ENCODE peak calls at places on chromosomes 4 and X, in nine cellular contexts. One of them, this sample, is unnamed.

GRCh38 chr4:98602270-98602669 is 56.1 kb downstream of the TSPAN5 start:
- DNase-seq in AG10803: no peak
- DNase-seq in AG20443: no peak
- DNase-seq in ovary: no peak
- DNase-seq in spleen: no peak
- DNase-seq in iris pigment epithelial cell: no peak
- DNase-seq in C1 segment of cervical spinal cord: no peak
- DNase-seq in ureter: no peak
- DNase-seq in hepatic stellate cell: no peak
- DNase-seq in this sample: no peak

GRCh38 chrX:149903889-149904748 is 23.1 kb downstream of the MAGEA8 start:
- DNase-seq in spleen: no peak
- DNase-seq in ureter: no peak
- DNase-seq in iris pigment epithelial cell: peak
- DNase-seq in ovary: no peak
- DNase-seq in C1 segment of cervical spinal cord: no peak
- DNase-seq in hepatic stellate cell: no peak
- DNase-seq in AG20443: no peak
- DNase-seq in AG10803: peak
- DNase-seq in this sample: no peak

GRCh38 chr4:185911556-185912064 is 99.6 kb upstream of the SORBS2 start:
- DNase-seq in AG20443: no peak
- DNase-seq in C1 segment of cervical spinal cord: no peak
- DNase-seq in hepatic stellate cell: no peak
- DNase-seq in spleen: no peak
- DNase-seq in iris pigment epithelial cell: peak
- DNase-seq in ureter: no peak
- DNase-seq in AG10803: no peak
- DNase-seq in ovary: no peak
- DNase-seq in this sample: no peak

GRCh38 chr4:108247511-108248088 is 78.9 kb upstream of the LEF1 start:
- DNase-seq in AG20443: no peak
- DNase-seq in hepatic stellate cell: no peak
- DNase-seq in ureter: no peak
- DNase-seq in AG10803: no peak
- DNase-seq in ovary: no peak
- DNase-seq in C1 segment of cervical spinal cord: no peak
- DNase-seq in iris pigment epithelial cell: no peak
- DNase-seq in spleen: no peak
- DNase-seq in this sample: no peak

GRCh38 chr4:23889814-23890269 is at the start of gene PPARGC1A:
- DNase-seq in spleen: no peak
- DNase-seq in AG10803: no peak
- DNase-seq in ovary: peak
- DNase-seq in C1 segment of cervical spinal cord: peak
- DNase-seq in AG20443: peak
- DNase-seq in hepatic stellate cell: no peak
- DNase-seq in ureter: peak
- DNase-seq in iris pigment epithelial cell: peak
- DNase-seq in this sample: no peak

GRCh38 chr4:82561745-82562552 is at the start of gene TMEM150C:
- DNase-seq in hepatic stellate cell: peak
- DNase-seq in AG10803: peak
- DNase-seq in ovary: peak
- DNase-seq in iris pigment epithelial cell: peak
- DNase-seq in AG20443: peak
- DNase-seq in C1 segment of cervical spinal cord: peak
- DNase-seq in ureter: no peak
- DNase-seq in spleen: no peak
- DNase-seq in this sample: peak

GRCh38 chrX:154730271-154730883 is 20.5 kb downstream of the GAB3 start:
- DNase-seq in spleen: no peak
- DNase-seq in ovary: no peak
- DNase-seq in AG20443: peak
- DNase-seq in ureter: peak
- DNase-seq in iris pigment epithelial cell: peak
- DNase-seq in C1 segment of cervical spinal cord: no peak
- DNase-seq in AG10803: peak
- DNase-seq in hepatic stellate cell: no peak
- DNase-seq in this sample: no peak

GRCh38 chrX:20038966-20039365 is 48.1 kb upstream of the BCLAF3 start:
- DNase-seq in ovary: no peak
- DNase-seq in hepatic stellate cell: no peak
- DNase-seq in AG10803: no peak
- DNase-seq in spleen: no peak
- DNase-seq in C1 segment of cervical spinal cord: no peak
- DNase-seq in AG20443: no peak
- DNase-seq in iris pigment epithelial cell: no peak
- DNase-seq in ureter: no peak
- DNase-seq in this sample: no peak

GRCh38 chr4:124933521-124933920 is 221.0 kb upstream of the ANKRD50 start:
- DNase-seq in hepatic stellate cell: no peak
- DNase-seq in ovary: no peak
- DNase-seq in AG10803: no peak
- DNase-seq in iris pigment epithelial cell: no peak
- DNase-seq in C1 segment of cervical spinal cord: no peak
- DNase-seq in ureter: no peak
- DNase-seq in AG20443: no peak
- DNase-seq in spleen: no peak
- DNase-seq in this sample: no peak

GRCh38 chr4:27176400-27176799 is 315.8 kb downstream of the STIM2 start:
- DNase-seq in iris pigment epithelial cell: peak
- DNase-seq in AG20443: peak
- DNase-seq in C1 segment of cervical spinal cord: no peak
- DNase-seq in ureter: no peak
- DNase-seq in spleen: no peak
- DNase-seq in AG10803: peak
- DNase-seq in ovary: no peak
- DNase-seq in hepatic stellate cell: no peak
- DNase-seq in this sample: no peak

GRCh38 chrX:49754238-49754857 is 58.6 kb upstream of the PAGE1 start:
- DNase-seq in C1 segment of cervical spinal cord: peak
- DNase-seq in hepatic stellate cell: peak
- DNase-seq in ovary: peak
- DNase-seq in spleen: no peak
- DNase-seq in iris pigment epithelial cell: peak
- DNase-seq in AG10803: peak
- DNase-seq in ureter: peak
- DNase-seq in AG20443: peak
- DNase-seq in this sample: peak

GRCh38 chr4:77454858-77455257 is 150.8 kb upstream of the CXCL13 start:
- DNase-seq in spleen: no peak
- DNase-seq in iris pigment epithelial cell: peak
- DNase-seq in hepatic stellate cell: no peak
- DNase-seq in ureter: no peak
- DNase-seq in ovary: no peak
- DNase-seq in AG10803: no peak
- DNase-seq in AG20443: no peak
- DNase-seq in C1 segment of cervical spinal cord: no peak
- DNase-seq in this sample: no peak

GRCh38 chr4:181008164-181008563 is 1235.0 kb upstream of the TENM3 start:
- DNase-seq in hepatic stellate cell: no peak
- DNase-seq in ureter: no peak
- DNase-seq in AG20443: no peak
- DNase-seq in AG10803: peak
- DNase-seq in C1 segment of cervical spinal cord: no peak
- DNase-seq in spleen: no peak
- DNase-seq in iris pigment epithelial cell: peak
- DNase-seq in ovary: no peak
- DNase-seq in this sample: no peak

GRCh38 chrX:145844886-145845285 is 27.3 kb downstream of the SLITRK2 start:
- DNase-seq in AG10803: no peak
- DNase-seq in iris pigment epithelial cell: no peak
- DNase-seq in AG20443: no peak
- DNase-seq in hepatic stellate cell: no peak
- DNase-seq in C1 segment of cervical spinal cord: peak
- DNase-seq in ovary: no peak
- DNase-seq in ureter: no peak
- DNase-seq in spleen: no peak
- DNase-seq in this sample: no peak

GRCh38 chr4:83115000-83115399 is 471 bp upstream of the PLAC8 start:
- DNase-seq in ovary: no peak
- DNase-seq in iris pigment epithelial cell: peak
- DNase-seq in C1 segment of cervical spinal cord: no peak
- DNase-seq in AG10803: peak
- DNase-seq in hepatic stellate cell: peak
- DNase-seq in spleen: no peak
- DNase-seq in AG20443: peak
- DNase-seq in ureter: no peak
- DNase-seq in this sample: no peak

GRCh38 chr4:119212964-119213606 is 572 bp downstream of the USP53 start:
- DNase-seq in AG10803: peak
- DNase-seq in ureter: peak
- DNase-seq in ovary: peak
- DNase-seq in spleen: peak
- DNase-seq in AG20443: peak
- DNase-seq in hepatic stellate cell: peak
- DNase-seq in C1 segment of cervical spinal cord: peak
- DNase-seq in iris pigment epithelial cell: peak
- DNase-seq in this sample: peak

GRCh38 chr4:1218892-1219552 is 29.9 kb downstream of the CTBP1 start:
- DNase-seq in ovary: no peak
- DNase-seq in AG20443: no peak
- DNase-seq in spleen: no peak
- DNase-seq in hepatic stellate cell: no peak
- DNase-seq in ureter: no peak
- DNase-seq in iris pigment epithelial cell: no peak
- DNase-seq in AG10803: no peak
- DNase-seq in C1 segment of cervical spinal cord: no peak
- DNase-seq in this sample: peak

GRCh38 chr4:27048350-27049100 is 187.9 kb downstream of the STIM2 start:
- DNase-seq in hepatic stellate cell: peak
- DNase-seq in iris pigment epithelial cell: peak
- DNase-seq in ovary: no peak
- DNase-seq in spleen: no peak
- DNase-seq in AG10803: peak
- DNase-seq in ureter: peak
- DNase-seq in AG20443: peak
- DNase-seq in C1 segment of cervical spinal cord: no peak
- DNase-seq in this sample: peak

GRCh38 chrX:152070186-152070585 is 68.2 kb downstream of the MAGEA10 start:
- DNase-seq in AG10803: no peak
- DNase-seq in ovary: no peak
- DNase-seq in hepatic stellate cell: no peak
- DNase-seq in spleen: no peak
- DNase-seq in AG20443: no peak
- DNase-seq in C1 segment of cervical spinal cord: no peak
- DNase-seq in ureter: no peak
- DNase-seq in iris pigment epithelial cell: no peak
- DNase-seq in this sample: no peak

GRCh38 chrX:18981124-18981807 is 2.6 kb downstream of the PHKA2 start:
- DNase-seq in C1 segment of cervical spinal cord: no peak
- DNase-seq in iris pigment epithelial cell: no peak
- DNase-seq in hepatic stellate cell: no peak
- DNase-seq in spleen: no peak
- DNase-seq in AG10803: no peak
- DNase-seq in ureter: no peak
- DNase-seq in AG20443: no peak
- DNase-seq in ovary: no peak
- DNase-seq in this sample: no peak

GRCh38 chrX:100413231-100413630 is 3.2 kb upstream of the PCDH19 start:
- DNase-seq in AG20443: peak
- DNase-seq in AG10803: peak
- DNase-seq in hepatic stellate cell: peak
- DNase-seq in ovary: peak
- DNase-seq in spleen: no peak
- DNase-seq in ureter: no peak
- DNase-seq in iris pigment epithelial cell: peak
- DNase-seq in C1 segment of cervical spinal cord: no peak
- DNase-seq in this sample: peak

GRCh38 chr4:86730310-86730709 is 118.9 kb downstream of the SLC10A6 start:
- DNase-seq in ovary: no peak
- DNase-seq in spleen: no peak
- DNase-seq in iris pigment epithelial cell: peak
- DNase-seq in ureter: peak
- DNase-seq in AG20443: no peak
- DNase-seq in hepatic stellate cell: no peak
- DNase-seq in AG10803: no peak
- DNase-seq in C1 segment of cervical spinal cord: no peak
- DNase-seq in this sample: no peak

GRCh38 chr4:8728536-8729407 is 136.2 kb downstream of the CPZ start:
- DNase-seq in iris pigment epithelial cell: no peak
- DNase-seq in AG10803: no peak
- DNase-seq in AG20443: no peak
- DNase-seq in hepatic stellate cell: no peak
- DNase-seq in ovary: no peak
- DNase-seq in spleen: peak
- DNase-seq in C1 segment of cervical spinal cord: no peak
- DNase-seq in ureter: no peak
- DNase-seq in this sample: no peak

GRCh38 chr4:1569461-1570151 is 114.5 kb downstream of the FAM53A start:
- DNase-seq in spleen: peak
- DNase-seq in ureter: no peak
- DNase-seq in hepatic stellate cell: no peak
- DNase-seq in iris pigment epithelial cell: no peak
- DNase-seq in AG20443: no peak
- DNase-seq in C1 segment of cervical spinal cord: no peak
- DNase-seq in ovary: no peak
- DNase-seq in AG10803: no peak
- DNase-seq in this sample: no peak

GRCh38 chrX:50648151-50648550 is 165.8 kb downstream of the SHROOM4 start:
- DNase-seq in ovary: no peak
- DNase-seq in hepatic stellate cell: no peak
- DNase-seq in ureter: no peak
- DNase-seq in C1 segment of cervical spinal cord: no peak
- DNase-seq in iris pigment epithelial cell: no peak
- DNase-seq in AG10803: no peak
- DNase-seq in spleen: no peak
- DNase-seq in AG20443: no peak
- DNase-seq in this sample: no peak

GRCh38 chr4:152352645-152353116 is 183.2 kb downstream of the FBXW7 start:
- DNase-seq in ovary: peak
- DNase-seq in AG10803: peak
- DNase-seq in AG20443: peak
- DNase-seq in iris pigment epithelial cell: peak
- DNase-seq in ureter: peak
- DNase-seq in hepatic stellate cell: peak
- DNase-seq in spleen: peak
- DNase-seq in C1 segment of cervical spinal cord: peak
- DNase-seq in this sample: peak

GRCh38 chr4:25993564-25994185 is 79.7 kb downstream of the SMIM20 start:
- DNase-seq in C1 segment of cervical spinal cord: no peak
- DNase-seq in spleen: no peak
- DNase-seq in ovary: no peak
- DNase-seq in AG20443: peak
- DNase-seq in AG10803: no peak
- DNase-seq in iris pigment epithelial cell: no peak
- DNase-seq in hepatic stellate cell: no peak
- DNase-seq in ureter: no peak
- DNase-seq in this sample: no peak

GRCh38 chrX:131675596-131676194 is 131.8 kb downstream of the OR13H1 start:
- DNase-seq in AG10803: no peak
- DNase-seq in AG20443: peak
- DNase-seq in C1 segment of cervical spinal cord: no peak
- DNase-seq in iris pigment epithelial cell: peak
- DNase-seq in ureter: no peak
- DNase-seq in hepatic stellate cell: peak
- DNase-seq in spleen: no peak
- DNase-seq in ovary: no peak
- DNase-seq in this sample: peak

GRCh38 chrX:53587795-53588194 is 98.7 kb downstream of the HUWE1 start:
- DNase-seq in AG10803: no peak
- DNase-seq in ovary: no peak
- DNase-seq in iris pigment epithelial cell: no peak
- DNase-seq in C1 segment of cervical spinal cord: no peak
- DNase-seq in ureter: no peak
- DNase-seq in hepatic stellate cell: no peak
- DNase-seq in AG20443: no peak
- DNase-seq in spleen: no peak
- DNase-seq in this sample: no peak

GRCh38 chrX:72712094-72712755 is 1.9 kb downstream of the PHKA1 start:
- DNase-seq in ovary: no peak
- DNase-seq in spleen: no peak
- DNase-seq in AG10803: no peak
- DNase-seq in iris pigment epithelial cell: peak
- DNase-seq in AG20443: no peak
- DNase-seq in hepatic stellate cell: no peak
- DNase-seq in C1 segment of cervical spinal cord: no peak
- DNase-seq in ureter: no peak
- DNase-seq in this sample: no peak

GRCh38 chr4:8599657-8600056 is 7.1 kb downstream of the CPZ start:
- DNase-seq in AG20443: peak
- DNase-seq in C1 segment of cervical spinal cord: peak
- DNase-seq in iris pigment epithelial cell: peak
- DNase-seq in spleen: no peak
- DNase-seq in ureter: no peak
- DNase-seq in ovary: peak
- DNase-seq in hepatic stellate cell: no peak
- DNase-seq in AG10803: peak
- DNase-seq in this sample: no peak

This sample was measured in GM20000.